ENCODE peak calls at places on chromosomes 7 and 10, in six cellular contexts. C is A549, B is WTC11, J is K562, R is HepG2, Z is H1. P is an unnamed sample.

GRCh38 chr7:49643321-49643720 is 130.1 kb upstream of the VWC2 start:
- DNase-seq in R (no peak), B (no peak), C (no peak), Z (no peak), J (no peak), P (no peak)

GRCh38 chr7:130878785-130879184 is 144.8 kb upstream of the KLF14 start:
- DNase-seq in C (no peak), Z (no peak), J (no peak), B (no peak), R (no peak), P (no peak)

GRCh38 chr7:50504646-50505546 is 54.7 kb upstream of the FIGNL1 start:
- DNase-seq in J (no peak), Z (no peak), C (no peak), R (no peak), B (no peak), P (no peak)

GRCh38 chr10:1627945-1628344 is 109.4 kb downstream of the ADARB2 start:
- DNase-seq in R (no peak), B (no peak), Z (no peak), C (no peak), J (no peak), P (no peak)

GRCh38 chr10:91528080-91528479 is 104.8 kb downstream of the PPP1R3C start:
- DNase-seq in B (no peak), Z (no peak), C (no peak), J (no peak), R (no peak), P (no peak)

GRCh38 chr7:14999331-14999730 is 96.8 kb upstream of the DGKB start:
- DNase-seq in C (no peak), R (no peak), Z (no peak), B (no peak), J (no peak), P (no peak)

GRCh38 chr10:113648478-113648877 is 15.4 kb downstream of the NRAP start:
- DNase-seq in R (no peak), J (no peak), B (no peak), C (no peak), Z (no peak), P (no peak)

GRCh38 chr10:48627984-48628609 is 23.2 kb upstream of the ARHGAP22 start:
- DNase-seq in B (no peak), Z (no peak), R (no peak), C (no peak), J (no peak), P (no peak)

GRCh38 chr7:105011771-105012502 is 2.1 kb upstream of the KMT2E start:
- DNase-seq in J (no peak), B (no peak), Z (no peak), C (no peak), R (no peak), P (no peak)

GRCh38 chr7:105009667-105010537 is 4.1 kb upstream of the KMT2E start:
- DNase-seq in J (no peak), C (no peak), R (no peak), B (no peak), Z (no peak), P (peak)

GRCh38 chr7:105012503-105013282 is 1.3 kb upstream of the KMT2E start:
- DNase-seq in J (peak), B (peak), Z (peak), C (peak), R (peak), P (peak)

GRCh38 chr7:105013283-105013817 is 655 bp upstream of the KMT2E start:
- DNase-seq in J (peak), B (peak), R (peak), C (peak), Z (peak), P (peak)

DNA sequence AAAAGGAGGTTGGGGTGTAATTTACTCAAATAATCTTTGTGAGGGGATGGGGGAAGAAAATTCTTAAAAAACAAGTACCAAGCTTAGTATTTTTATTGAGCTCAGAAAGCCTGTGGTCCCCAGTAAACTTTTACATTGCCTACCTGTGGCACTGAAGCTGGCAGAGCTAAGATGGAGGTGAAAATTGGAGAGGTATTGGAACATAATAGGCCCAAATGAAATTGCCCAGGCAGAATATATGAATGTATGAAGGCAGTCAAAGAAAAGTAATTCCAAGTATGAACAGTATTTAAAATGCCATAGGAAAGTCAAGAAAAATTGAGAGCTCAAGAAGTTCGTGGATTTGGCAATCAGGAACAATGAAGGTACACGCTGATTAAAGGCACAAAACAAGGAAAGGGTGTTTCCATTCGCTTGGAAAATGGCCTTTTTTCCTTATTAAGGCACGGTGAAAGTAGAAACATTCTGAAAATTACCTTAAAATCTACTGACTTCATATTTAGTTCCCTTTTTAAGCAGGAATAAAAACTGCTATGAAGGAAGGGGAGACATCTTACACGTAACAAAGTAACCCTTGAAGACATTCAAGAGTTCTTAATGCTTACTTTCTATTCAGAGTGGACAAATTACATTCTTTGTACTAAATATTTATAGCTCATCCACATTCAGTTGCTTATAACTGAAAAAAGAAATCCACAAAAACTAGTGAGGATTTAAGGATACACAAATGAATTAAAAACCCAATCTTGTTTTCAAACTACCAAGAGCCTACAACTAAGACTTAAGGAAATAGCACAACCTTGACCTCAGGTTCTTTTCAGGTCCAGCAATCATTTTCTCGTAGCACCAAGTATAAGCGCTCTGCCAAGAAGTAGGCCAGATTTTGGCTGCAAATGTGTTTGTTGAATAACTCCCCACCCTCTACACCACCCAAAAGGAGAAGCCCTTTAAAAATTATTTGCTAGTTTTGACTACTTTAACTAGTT is 3.2 kb upstream of the KMT2E start:
- DNase-seq in J (no peak), Z (no peak), R (no peak), C (no peak), B (no peak), P (peak)
- TF ChIP-seq JUN in J (no peak), Z (no peak), R (no peak), C (no peak), B (no peak), P (no peak)

DNA sequence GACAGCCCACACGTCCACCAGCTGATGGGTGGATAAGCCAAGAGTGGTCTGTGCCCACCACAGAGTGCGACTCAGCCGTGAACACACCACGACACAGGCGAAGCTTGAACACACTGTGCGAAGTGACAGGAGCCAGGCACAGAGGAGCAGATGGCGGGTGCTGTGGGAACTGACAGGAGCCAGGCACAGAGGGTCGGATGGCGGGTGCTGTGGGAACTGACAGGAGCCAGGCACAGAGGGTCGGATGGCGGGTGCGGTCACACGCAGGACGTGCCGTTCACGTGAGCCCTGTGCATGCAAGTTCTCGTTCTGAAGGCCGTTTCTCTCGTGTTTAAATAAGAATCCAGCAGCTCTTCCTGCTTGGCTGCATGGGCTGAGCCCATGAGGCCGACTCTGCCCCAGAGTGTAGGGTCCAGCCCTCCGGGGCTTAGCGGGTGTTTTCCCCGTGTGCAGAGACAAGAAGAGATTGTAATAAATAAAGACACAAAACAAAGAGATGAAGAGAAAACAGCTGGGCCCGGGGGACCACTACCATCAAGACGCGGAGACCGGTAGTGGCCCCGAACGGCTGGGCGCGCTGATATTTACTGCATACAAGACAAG is 5.9 kb upstream of the ADAP1 start:
- DNase-seq in Z (no peak), C (no peak), R (peak), B (no peak), J (no peak), P (no peak)
- TF ChIP-seq JUN in Z (no peak), C (no peak), R (no peak), B (no peak), J (no peak), P (no peak)

GRCh38 chr7:44395067-44395466 is 69.7 kb upstream of the CAMK2B start:
- DNase-seq in R (no peak), B (no peak), C (no peak), J (no peak), Z (no peak), P (no peak)
- TF ChIP-seq JUN in R (no peak), B (no peak), C (no peak), J (no peak), Z (no peak), P (no peak)

GRCh38 chr10:70283445-70284399 is at the start of gene NPFFR1:
- DNase-seq in J (no peak), C (no peak), B (peak), R (no peak), Z (peak), P (no peak)
- TF ChIP-seq JUN in J (no peak), C (no peak), B (no peak), R (no peak), Z (no peak), P (no peak)

DNA sequence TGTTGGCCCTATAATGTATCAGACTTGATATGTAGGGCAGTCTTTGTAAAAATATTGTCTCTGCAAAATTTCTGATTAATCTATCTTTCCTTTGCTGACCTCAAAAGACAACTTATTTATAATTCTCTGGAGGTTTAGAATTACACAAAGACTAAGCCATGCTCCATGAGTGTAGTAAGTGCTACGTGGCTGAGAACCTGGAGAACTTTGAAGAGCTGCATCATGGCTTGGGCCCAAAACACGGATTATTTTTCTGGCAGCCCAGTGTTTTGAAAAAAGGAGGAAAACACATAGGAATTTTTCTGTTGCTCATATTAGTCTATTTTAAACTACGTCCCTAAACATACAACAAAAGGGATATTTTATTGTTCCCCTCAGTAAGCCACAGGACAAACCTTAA is 360.7 kb upstream of the MYO3A start:
- DNase-seq in Z (no peak), R (no peak), J (no peak), B (no peak), C (no peak), P (no peak)
- TF ChIP-seq JUN in Z (no peak), R (no peak), J (no peak), B (no peak), C (no peak), P (no peak)

DNA sequence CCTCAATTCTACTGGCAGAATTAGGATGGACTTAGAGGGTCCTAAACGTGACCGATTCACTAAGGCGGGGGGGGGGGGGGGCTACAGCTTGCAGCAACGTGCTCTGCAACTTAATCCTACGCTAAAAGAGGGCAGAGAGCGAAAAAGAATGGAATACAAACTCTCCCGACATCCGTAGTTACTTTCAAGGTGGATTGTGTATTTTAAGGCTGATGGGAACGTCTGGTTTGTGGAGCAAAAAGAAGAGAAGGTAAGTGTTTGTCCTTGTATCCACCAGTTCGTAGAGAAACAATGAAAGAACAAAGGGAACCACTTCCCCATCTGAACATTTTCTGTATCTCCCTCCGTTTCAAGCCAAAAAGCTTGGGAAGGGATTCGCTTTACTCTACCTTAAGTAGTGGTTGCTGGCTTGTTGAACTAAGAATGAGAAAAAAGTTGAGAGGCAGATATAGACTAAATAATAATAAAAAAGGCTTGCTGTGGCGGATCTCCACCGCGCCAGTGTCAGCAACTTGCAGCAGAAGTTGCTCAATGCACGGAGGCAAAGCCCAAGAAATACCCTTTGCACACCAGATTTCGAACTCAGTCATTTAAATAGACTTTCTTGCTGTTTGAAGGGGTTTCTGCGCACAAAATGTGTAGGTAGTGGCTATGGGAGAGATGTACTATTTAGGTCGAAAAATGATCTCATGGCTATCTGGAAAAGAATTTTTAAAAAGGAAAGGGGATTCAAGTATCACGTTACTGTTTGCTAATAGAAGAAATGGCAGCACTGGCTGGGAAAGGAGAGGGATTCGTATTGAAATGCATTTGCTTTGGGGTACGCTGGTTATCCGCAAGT is 736 bp downstream of the SKIDA1 start:
- DNase-seq in J (no peak), B (no peak), C (no peak), R (peak), Z (peak), P (peak)
- TF ChIP-seq JUN in J (no peak), B (no peak), C (no peak), R (no peak), Z (no peak), P (no peak)

GRCh38 chr7:112143567-112143966 is 62.6 kb downstream of the DOCK4 start:
- DNase-seq in C (no peak), J (no peak), R (no peak), B (no peak), Z (no peak), P (peak)
- TF ChIP-seq JUN in C (no peak), J (no peak), R (no peak), B (no peak), Z (no peak), P (no peak)

P was measured in endothelial cell of umbilical vein.